ENCODE peak calls at places on chromosome 1, in nine cellular contexts. J is pancreas, P is tibial artery, A is BE2C, H is prostate gland, B is uterus, W is left ventricle myocardium inferior, C is esophagus squamous epithelium, Q is endodermal cell. N is an unnamed sample. For H3K4me1, the result is how much of the 10 kb centered on the place peaks cover.

GRCh38 chr1:75725256-75725655 is 747 bp downstream of the ACADM start:
- DNase-seq in J (no peak), P (no peak), A (no peak), H (no peak), B (no peak), W (no peak), C (no peak), Q (no peak), N (no peak)

GRCh38 chr1:151193856-151194255 is 3.9 kb upstream of the VPS72 start:
- DNase-seq in J (no peak), P (no peak), A (no peak), H (no peak), B (no peak), W (no peak), C (no peak), Q (no peak), N (no peak)

GRCh38 chr1:113247805-113248204 is 142.5 kb upstream of the MAGI3 start:
- DNase-seq in J (no peak), P (no peak), A (no peak), H (no peak), B (no peak), W (no peak), C (no peak), Q (no peak), N (no peak)

GRCh38 chr1:50701706-50702317 is 258.3 kb downstream of the FAF1 start:
- DNase-seq in J (no peak), P (no peak), A (no peak), H (no peak), B (no peak), W (no peak), C (no peak), Q (no peak), N (no peak)

GRCh38 chr1:231232870-231233734 is 7.9 kb upstream of the GNPAT start:
- DNase-seq in J (no peak), P (no peak), A (no peak), H (no peak), B (no peak), W (no peak), C (no peak), Q (no peak), N (no peak)

GRCh38 chr1:206039046-206039929 is 13.7 kb upstream of the RHEX start:
- DNase-seq in J (no peak), P (no peak), A (no peak), H (no peak), B (no peak), W (no peak), C (no peak), Q (no peak), N (no peak)

GRCh38 chr1:84996846-84997666 is at the start of gene MCOLN2:
- DNase-seq in J (peak), P (no peak), A (peak), H (no peak), B (peak), W (peak), C (no peak), Q (peak), N (no peak)

GRCh38 chr1:9235123-9235513 is 544 bp downstream of the H6PD start:
- DNase-seq in J (no peak), P (no peak), A (peak), H (no peak), B (no peak), W (no peak), C (no peak), Q (no peak), N (no peak)

GRCh38 chr1:148354284-148354869 is 128.7 kb downstream of the PPIAL4G start:
- DNase-seq in J (no peak), P (no peak), A (no peak), H (no peak), B (no peak), W (no peak), C (no peak), Q (peak), N (no peak)

GRCh38 chr1:100597069-100597741 is 59.3 kb downstream of the GPR88 start:
- DNase-seq in J (no peak), P (no peak), A (no peak), H (no peak), B (no peak), W (no peak), C (no peak), Q (no peak), N (no peak)

GRCh38 chr1:204280099-204280498 is 66.3 kb upstream of the GOLT1A start:
- DNase-seq in J (no peak), P (no peak), A (no peak), H (no peak), B (no peak), W (no peak), C (no peak), Q (no peak), N (no peak)

GRCh38 chr1:63595435-63595834 is 2.2 kb downstream of the PGM1 start:
- DNase-seq in J (no peak), P (no peak), A (no peak), H (no peak), B (no peak), W (no peak), C (no peak), Q (no peak), N (no peak)

GRCh38 chr1:63593887-63594617 is 841 bp downstream of the PGM1 start:
- DNase-seq in J (peak), P (peak), A (peak), H (peak), B (peak), W (peak), C (peak), Q (peak), N (peak)

GRCh38 chr1:63590161-63590560 is 3.0 kb upstream of the PGM1 start:
- DNase-seq in J (no peak), P (no peak), A (no peak), H (no peak), B (no peak), W (no peak), C (no peak), Q (no peak), N (no peak)

GRCh38 chr1:63592536-63593302 is 492 bp upstream of the PGM1 start:
- DNase-seq in J (no peak), P (no peak), A (no peak), H (no peak), B (no peak), W (no peak), C (no peak), Q (no peak), N (no peak)

GRCh38 chr1:63593303-63593886 is at the start of gene PGM1:
- DNase-seq in J (peak), P (peak), A (peak), H (peak), B (peak), W (peak), C (peak), Q (peak), N (peak)
- TF ChIP-seq CTCF in J (no peak), P (no peak), A (no peak), H (no peak), B (no peak), W (no peak), C (no peak), Q (no peak), N (no peak)

DNA sequence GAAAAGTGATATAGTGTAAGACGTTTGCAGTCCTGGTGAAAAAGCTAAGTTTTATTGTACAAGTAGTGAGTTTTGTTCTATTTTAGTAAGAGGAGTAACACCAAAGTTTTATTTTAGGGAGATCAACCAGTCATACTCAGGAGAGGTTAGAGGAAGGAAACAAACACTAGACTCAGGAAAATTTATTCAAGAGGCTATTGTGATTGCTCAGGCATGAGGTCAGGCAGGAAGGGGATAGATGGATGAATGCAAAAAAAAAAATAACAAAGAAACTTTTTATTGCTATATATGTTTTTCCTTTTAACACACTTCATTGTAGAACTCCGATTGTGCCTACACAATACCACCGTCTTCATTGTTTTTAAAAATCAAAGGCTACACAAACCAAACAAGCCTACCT is 189.0 kb downstream of the LYPLAL1 start:
- DNase-seq in J (no peak), P (no peak), A (no peak), H (no peak), B (no peak), W (no peak), C (no peak), Q (no peak), N (no peak)
- H3K4me1 ChIP-seq in J (under half), P (under half), A (under half), H (under half), B (under half), W (under half), C (under half), Q (under half), N (under half)

DNA sequence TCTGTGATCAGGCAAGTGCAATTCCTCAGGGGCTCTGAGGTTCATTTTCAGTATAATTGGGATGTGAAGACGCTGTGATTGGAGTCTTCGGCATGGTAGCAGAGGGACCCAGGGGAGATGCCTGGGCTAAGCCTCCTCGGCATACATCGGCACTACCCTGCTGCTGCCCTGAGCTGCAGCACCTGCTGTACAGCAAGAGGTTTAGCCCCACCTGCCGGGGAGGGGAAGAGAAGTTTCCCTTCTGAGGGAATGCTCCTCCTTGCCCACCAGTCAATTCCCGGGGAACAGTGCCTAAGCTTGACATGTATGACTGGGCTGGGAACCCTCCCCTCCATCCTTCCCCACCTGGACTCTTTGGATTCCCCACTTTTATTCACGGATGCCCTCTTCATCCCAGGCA is 24.9 kb downstream of the CNIH3 start:
- DNase-seq in J (peak), P (no peak), A (no peak), H (no peak), B (no peak), W (no peak), C (no peak), Q (peak), N (no peak)
- TF ChIP-seq CTCF in J (peak), P (no peak), A (no peak), H (no peak), B (no peak), W (no peak), C (no peak), Q (peak), N (no peak)

GRCh38 chr1:89802036-89802435 is 18.8 kb upstream of the LRRC8D start:
- DNase-seq in J (no peak), P (no peak), A (no peak), H (no peak), B (no peak), W (no peak), C (no peak), Q (no peak), N (no peak)
- H3K4me1 ChIP-seq in J (under half), P (under half), A (under half), H (under half), B (under half), W (under half), C (under half), Q (under half), N (under half)

GRCh38 chr1:236124965-236125364 is 17.4 kb upstream of the GPR137B start:
- DNase-seq in J (no peak), P (no peak), A (no peak), H (no peak), B (no peak), W (no peak), C (no peak), Q (no peak), N (no peak)
- TF ChIP-seq CTCF in J (no peak), P (no peak), A (no peak), H (no peak), B (no peak), W (no peak), C (no peak), Q (peak), N (no peak)

N was measured in heart right ventricle.